ENCODE peak calls at places on chromosomes 6 and 20, in six cellular contexts. P is AG20443, V is non-pigmented ciliary epithelial cell, E is midbrain, X is esophagus muscularis mucosa, J is heart right ventricle. O is an unnamed sample.

GRCh38 chr6:82045965-82046756 is 201.4 kb downstream of the IBTK start:
- DNase-seq in P (peak), V (peak), E (no peak), X (no peak), J (no peak), O (peak)

GRCh38 chr20:19942611-19943010 is 74.6 kb upstream of the NAA20 start:
- DNase-seq in P (no peak), V (no peak), E (no peak), X (no peak), J (no peak), O (no peak)

GRCh38 chr6:16511723-16512584 is 249.3 kb downstream of the ATXN1 start:
- DNase-seq in P (no peak), V (no peak), E (no peak), X (no peak), J (no peak), O (no peak)

GRCh38 chr6:7914991-7915789 is 4.6 kb upstream of the TXNDC5 start:
- DNase-seq in P (peak), V (no peak), E (no peak), X (no peak), J (peak), O (no peak)

GRCh38 chr20:57990396-57990987 is 238.0 kb downstream of the ANKRD60 start:
- DNase-seq in P (peak), V (no peak), E (no peak), X (no peak), J (no peak), O (peak)

GRCh38 chr20:45407067-45407745 is 883 bp upstream of the DBNDD2 start:
- DNase-seq in P (peak), V (no peak), E (peak), X (no peak), J (peak), O (peak)

GRCh38 chr20:50450961-50451752 is 59.0 kb upstream of the PTPN1 start:
- DNase-seq in P (peak), V (no peak), E (no peak), X (no peak), J (no peak), O (peak)

GRCh38 chr6:114364295-114364694 is 21.5 kb upstream of the HS3ST5 start:
- DNase-seq in P (no peak), V (peak), E (no peak), X (no peak), J (no peak), O (peak)

GRCh38 chr20:10707791-10708190 is 34.0 kb upstream of the JAG1 start:
- DNase-seq in P (no peak), V (no peak), E (no peak), X (no peak), J (no peak), O (no peak)

GRCh38 chr6:37058084-37058586 is 52.7 kb downstream of the FGD2 start:
- DNase-seq in P (peak), V (no peak), E (no peak), X (no peak), J (no peak), O (no peak)

GRCh38 chr6:44043036-44043478 is 84.2 kb downstream of the MRPL14 start:
- DNase-seq in P (no peak), V (no peak), E (no peak), X (no peak), J (no peak), O (peak)

GRCh38 chr6:52049252-52050050 is 38.0 kb downstream of the PKHD1 start:
- DNase-seq in P (peak), V (peak), E (peak), X (no peak), J (no peak), O (peak)

GRCh38 chr20:17680128-17680835 is 1.8 kb downstream of the RRBP1 start:
- DNase-seq in P (peak), V (no peak), E (no peak), X (no peak), J (peak), O (peak)

GRCh38 chr6:80454197-80454596 is 347.7 kb downstream of the BCKDHB start:
- DNase-seq in P (peak), V (peak), E (no peak), X (no peak), J (no peak), O (peak)

GRCh38 chr20:59178983-59179595 is 15.5 kb downstream of the ZNF831 start:
- DNase-seq in P (no peak), V (no peak), E (no peak), X (peak), J (no peak), O (no peak)

GRCh38 chr20:11302436-11302835 is 615.3 kb upstream of the BTBD3 start:
- DNase-seq in P (peak), V (peak), E (no peak), X (no peak), J (no peak), O (no peak)

GRCh38 chr20:47272893-47273590 is 83.5 kb downstream of the ZMYND8 start:
- DNase-seq in P (peak), V (no peak), E (peak), X (no peak), J (no peak), O (peak)

GRCh38 chr6:31717499-31718222 is 2.5 kb downstream of the LY6G6D start:
- DNase-seq in P (no peak), V (no peak), E (no peak), X (no peak), J (no peak), O (no peak)

GRCh38 chr6:72206606-72207005 is 320.3 kb downstream of the RIMS1 start:
- DNase-seq in P (no peak), V (no peak), E (no peak), X (no peak), J (no peak), O (no peak)

GRCh38 chr20:51661609-51662178 is 106.5 kb downstream of the ATP9A start:
- DNase-seq in P (no peak), V (peak), E (no peak), X (no peak), J (no peak), O (peak)

GRCh38 chr6:109299695-109300564 is 82.3 kb downstream of the CD164 start:
- DNase-seq in P (no peak), V (no peak), E (no peak), X (no peak), J (no peak), O (no peak)

GRCh38 chr6:35441205-35441604 is 10.9 kb upstream of the FANCE start:
- DNase-seq in P (no peak), V (no peak), E (no peak), X (no peak), J (peak), O (no peak)